ENCODE peak calls at places on chromosomes 3 and 15, in four cellular contexts. R is cardiac muscle cell, K is ovary, W is left ventricle myocardium inferior. D is an unnamed sample.
A peak's percentile ranks its signal among the peaks of the same experiment; 100 is the strongest.

GRCh38 chr3:144403040-144403457 is 431.4 kb downstream of the DIPK2A start:
- DNase-seq in W (no peak), K (no peak), R (peak; percentile 34), D (no peak)

GRCh38 chr15:70415330-70415884 is 317.7 kb upstream of the TLE3 start:
- DNase-seq in R (no peak), W (no peak), K (no peak), D (no peak)

GRCh38 chr3:53234130-53234840 is 21.5 kb downstream of the TKT start:
- DNase-seq in R (no peak), K (no peak), W (no peak), D (no peak)

GRCh38 chr3:165642761-165643432 is 194.3 kb downstream of the BCHE start:
- DNase-seq in W (no peak), K (peak; percentile 23), R (peak; percentile 97), D (peak; percentile 96)

GRCh38 chr3:57959407-57960173 is 48.6 kb upstream of the FLNB start:
- DNase-seq in W (no peak), R (peak; percentile 75), K (no peak), D (no peak)

GRCh38 chr15:22950211-22950990 is 29.8 kb downstream of the CYFIP1 start:
- DNase-seq in K (no peak), W (no peak), R (no peak), D (no peak)

GRCh38 chr3:130707914-130708601 is 38.6 kb downstream of the PIK3R4 start:
- DNase-seq in K (no peak), R (no peak), W (no peak), D (no peak)

GRCh38 chr15:82895983-82896382 is 56.5 kb downstream of the HOMER2 start:
- DNase-seq in K (no peak), W (no peak), R (no peak), D (no peak)

GRCh38 chr3:31701286-31701685 is 168.6 kb downstream of the STT3B start:
- DNase-seq in R (no peak), K (no peak), W (no peak), D (no peak)

GRCh38 chr3:99637041-99637380 is 1.4 kb upstream of the COL8A1 start:
- DNase-seq in R (peak; percentile 63), W (no peak), K (no peak), D (peak; percentile 44)

GRCh38 chr3:52609316-52609815 is 73.0 kb downstream of the UQCC5 start:
- DNase-seq in W (no peak), K (no peak), R (no peak), D (no peak)

GRCh38 chr3:167066977-167067843 is 312.9 kb downstream of the ZBBX start:
- DNase-seq in K (no peak), W (no peak), R (no peak), D (no peak)

GRCh38 chr3:59424268-59425010 is 374.6 kb upstream of the CFAP20DC start:
- DNase-seq in W (no peak), R (peak; percentile 38), K (no peak), D (peak; percentile 69)

GRCh38 chr3:99500485-99500884 is 137.9 kb upstream of the COL8A1 start:
- DNase-seq in K (no peak), R (peak; percentile 20), W (no peak), D (no peak)

GRCh38 chr15:39597751-39598185 is 16.9 kb downstream of the THBS1 start:
- DNase-seq in K (no peak), R (peak; percentile 65), W (no peak), D (no peak)

GRCh38 chr3:182392182-182392917 is 401.0 kb upstream of the ATP11B start:
- DNase-seq in K (no peak), R (no peak), W (no peak), D (no peak)

GRCh38 chr15:70200003-70200410 is 102.3 kb upstream of the TLE3 start:
- DNase-seq in R (no peak), W (no peak), K (no peak), D (no peak)

DNA sequence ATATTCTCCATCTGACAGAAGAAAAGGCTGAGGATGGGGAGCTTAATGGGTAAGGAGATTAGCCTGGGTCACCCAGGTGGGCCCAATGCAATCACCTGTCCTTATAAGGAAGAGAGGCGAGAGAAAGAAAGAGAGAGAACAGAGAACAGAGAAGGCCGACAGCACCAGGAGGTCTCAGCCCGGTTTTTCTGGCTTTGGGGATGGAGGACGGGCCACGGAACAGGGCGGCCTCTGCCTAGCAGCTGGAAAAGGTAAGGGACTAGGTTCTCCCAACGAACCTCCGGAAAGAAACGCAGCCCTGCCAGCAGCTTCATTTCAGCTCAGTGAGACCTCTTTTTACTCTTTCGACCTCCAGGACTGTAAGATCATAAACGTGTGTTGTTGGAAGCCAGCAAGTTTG is 196.0 kb upstream of the LYSMD4 start:
- DNase-seq in K (no peak), W (no peak), R (no peak), D (no peak)
- H3K27me3 ChIP-seq in K (no peaks in the 10 kb centered on the region), W (peaks cover 4% of the 10 kb centered on the region), R (peaks cover 42% of the 10 kb centered on the region), D (peaks cover 3% of the 10 kb centered on the region)

DNA sequence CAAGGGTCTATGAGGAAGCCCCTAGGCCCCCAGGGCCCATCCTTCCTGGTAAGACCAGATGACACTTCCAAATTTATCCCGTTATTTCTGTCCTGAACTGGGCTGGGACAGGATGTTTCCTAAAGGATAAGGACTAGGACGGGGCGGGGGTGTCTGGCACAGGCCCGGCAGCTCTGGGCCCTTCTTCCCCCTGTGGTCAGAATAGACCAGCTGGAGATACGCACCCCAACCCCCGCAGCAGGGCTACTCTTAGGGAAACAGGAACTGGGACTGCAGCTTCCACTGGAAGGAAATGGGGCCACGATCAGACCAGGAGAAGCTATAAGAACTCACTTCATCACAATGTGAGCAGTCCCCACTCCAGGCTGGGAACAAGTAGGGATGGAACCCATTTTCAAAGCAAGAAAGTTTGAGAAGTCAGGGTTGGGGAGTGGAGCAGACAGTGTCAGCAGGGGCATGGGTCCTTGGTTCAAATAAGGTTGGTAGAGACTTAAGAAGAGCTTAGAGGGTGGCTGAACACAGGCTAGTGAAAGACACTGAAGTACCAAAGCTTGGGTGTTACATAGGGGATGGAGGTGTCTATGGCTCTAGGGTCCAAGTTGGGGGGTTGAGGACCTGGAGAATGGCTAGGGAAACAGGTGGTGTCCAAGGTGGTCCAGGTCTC is 1.1 kb downstream of the NCKIPSD start:
- DNase-seq in W (peak; percentile 68), K (peak; percentile 63), R (peak; percentile 49), D (no peak)
- H3K27ac ChIP-seq in W (peak overlapping the region; percentile 94), K (peak overlapping the region; percentile 2), R (no peak overlapping the region), D (no peak overlapping the region)

DNA sequence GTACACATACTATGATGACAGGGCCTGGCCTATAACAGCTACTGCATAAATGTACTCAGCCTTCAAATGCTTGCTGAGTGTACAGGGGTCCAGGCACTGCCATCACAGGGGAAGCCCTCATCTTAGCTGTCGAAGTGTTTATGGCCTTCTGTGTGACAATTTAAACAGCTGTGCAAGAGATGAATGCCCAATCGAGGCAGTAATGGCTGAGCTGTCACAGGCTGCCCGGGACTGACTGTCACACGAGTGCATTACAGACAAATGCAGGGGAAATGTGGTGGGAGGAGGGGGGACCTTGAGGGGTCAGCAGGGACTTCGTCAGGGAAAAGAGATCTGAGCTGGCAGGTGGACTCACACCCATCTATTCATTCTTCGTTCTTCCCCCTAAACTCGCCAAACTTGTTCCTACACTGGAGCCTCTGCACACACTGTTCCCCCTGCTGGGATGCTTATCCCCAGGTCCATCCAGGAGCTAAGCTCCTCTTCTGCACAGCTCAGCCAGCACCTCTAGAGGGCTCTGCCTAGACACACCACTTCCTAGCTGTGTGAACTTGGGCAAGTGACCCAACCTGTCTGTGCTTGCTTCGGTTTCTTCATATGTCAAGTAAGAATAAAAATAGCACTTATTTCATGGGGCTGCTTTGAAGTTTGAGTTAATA is 156.2 kb upstream of the IQSEC1 start:
- DNase-seq in K (no peak), W (no peak), R (peak; percentile 15), D (no peak)
- TF ChIP-seq CTCF in K (no peak), W (peak; percentile 33), R (peak; percentile 37), D (peak; percentile 29)

GRCh38 chr15:60116456-60117089 is 112.5 kb downstream of the FOXB1 start:
- DNase-seq in R (no peak), W (no peak), K (no peak), D (no peak)

GRCh38 chr15:60115579-60116415 is 111.7 kb downstream of the FOXB1 start:
- DNase-seq in R (peak; percentile 76), K (no peak), W (no peak), D (no peak)

DNA sequence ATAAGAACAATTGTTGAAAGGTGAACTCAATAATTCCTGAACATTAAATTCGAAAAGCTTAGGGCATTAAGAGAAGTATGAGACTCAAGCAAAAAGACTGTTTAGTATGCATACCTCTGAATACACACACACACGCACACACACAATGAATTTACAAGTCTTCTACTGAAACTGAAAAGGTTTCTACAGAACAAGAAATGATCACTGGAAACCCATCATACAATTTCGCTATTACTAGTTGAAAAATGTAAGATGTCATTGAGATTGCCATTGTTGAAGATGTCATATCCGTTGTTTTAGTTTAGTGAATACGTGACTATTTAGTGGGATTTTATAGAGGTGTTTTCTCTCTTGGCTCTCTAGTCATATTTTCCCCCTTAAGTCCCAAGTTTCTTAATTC is 106.8 kb downstream of the FOXB1 start:
- DNase-seq in W (no peak), R (no peak), K (no peak), D (no peak)
- H3K27me3 ChIP-seq in W (peaks cover 61% of the 10 kb centered on the region), R (no peaks in the 10 kb centered on the region), K (no peaks in the 10 kb centered on the region), D (peaks cover 8% of the 10 kb centered on the region)

DNA sequence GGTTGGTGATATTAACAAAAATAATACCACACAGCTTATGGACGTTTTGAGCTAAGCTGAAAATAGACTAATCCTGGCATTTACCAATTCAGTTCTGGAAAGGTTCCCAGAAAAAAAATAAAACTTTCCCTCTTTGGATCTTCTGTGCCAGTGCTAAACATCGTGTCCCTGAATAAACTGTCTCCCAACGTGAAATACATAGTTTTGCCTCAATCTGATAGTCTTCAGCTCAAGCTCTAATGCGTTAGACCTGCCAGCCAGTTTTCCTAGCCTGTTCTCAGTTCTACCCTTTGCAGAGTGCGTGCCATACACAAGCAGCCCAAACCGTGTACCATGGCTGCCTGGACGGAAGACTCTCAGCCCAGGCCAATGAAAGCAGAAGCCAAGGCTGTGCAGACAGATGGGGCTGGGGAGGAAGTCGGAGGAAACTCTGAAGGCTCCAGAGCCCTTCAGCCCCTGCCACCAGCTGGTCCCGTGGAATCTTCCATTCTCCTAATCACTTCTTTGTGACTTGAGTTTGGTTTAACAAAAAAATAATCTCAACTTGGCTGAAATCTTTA is 11.4 kb upstream of the OCA2 start:
- DNase-seq in K (no peak), R (no peak), W (no peak), D (no peak)
- H3K27ac ChIP-seq in K (no peak overlapping the region), R (no peak overlapping the region), W (no peak overlapping the region), D (no peak overlapping the region)

DNA sequence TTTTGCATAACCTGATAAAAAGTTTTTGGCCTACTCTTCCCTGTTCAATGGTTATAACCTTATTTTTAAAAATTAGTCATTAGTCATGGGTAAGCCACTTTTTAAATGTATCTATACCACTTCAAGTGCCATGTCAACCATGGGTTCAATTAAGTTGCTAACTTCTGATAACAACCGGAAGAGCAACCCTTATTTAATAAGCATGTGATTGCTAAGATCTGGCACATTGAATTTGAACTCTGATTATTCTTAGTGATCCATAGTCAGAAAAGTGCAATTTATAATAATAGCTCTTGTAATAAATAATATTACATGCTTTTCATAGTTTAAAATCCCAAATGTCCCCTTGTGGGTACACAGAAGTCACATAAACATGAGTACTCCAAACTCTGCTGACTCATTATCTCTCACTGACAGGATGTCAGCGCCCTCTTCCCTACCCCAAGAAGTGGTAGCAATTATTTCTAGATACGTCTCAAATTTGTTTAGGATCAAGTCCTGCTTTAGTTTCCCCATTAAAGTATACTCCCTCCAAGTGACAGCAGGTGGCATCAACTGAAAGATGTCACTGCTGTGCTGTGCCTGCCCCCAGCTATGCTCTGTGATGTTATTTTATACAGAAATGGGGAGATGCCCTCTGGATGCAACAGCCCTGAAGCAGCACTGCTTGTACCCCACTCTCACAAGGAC is 18.6 kb downstream of the SAMD7 start:
- DNase-seq in K (no peak), R (no peak), W (no peak), D (no peak)
- TF ChIP-seq CTCF in K (no peak), R (no peak), W (peak; percentile 18), D (no peak)